ENCODE peak calls at places on chromosome 19, in ten cellular contexts. One of them, this sample, is unnamed.

GRCh38 chr19:39557791-39558622 is 18.0 kb upstream of the EID2 start:
- DNase-seq in IMR-90: peak
- DNase-seq in cardiac fibroblast: no peak
- DNase-seq in pancreas: no peak
- DNase-seq in fibroblast of lung: no peak
- DNase-seq in heart left ventricle: no peak
- DNase-seq in lower lobe of right lung: no peak
- DNase-seq in cardiac muscle cell: peak
- DNase-seq in BJ: no peak
- DNase-seq in OCI-LY7: peak
- DNase-seq in this sample: peak

GRCh38 chr19:7970716-7971448 is 27.4 kb upstream of the TIMM44 start:
- DNase-seq in IMR-90: peak
- DNase-seq in cardiac fibroblast: peak
- DNase-seq in pancreas: no peak
- DNase-seq in fibroblast of lung: peak
- DNase-seq in heart left ventricle: no peak
- DNase-seq in lower lobe of right lung: peak
- DNase-seq in cardiac muscle cell: peak
- DNase-seq in BJ: no peak
- DNase-seq in OCI-LY7: peak
- DNase-seq in this sample: peak

GRCh38 chr19:51258165-51258564 is 7.3 kb downstream of the SIGLECL1 start:
- DNase-seq in IMR-90: no peak
- DNase-seq in cardiac fibroblast: no peak
- DNase-seq in pancreas: no peak
- DNase-seq in fibroblast of lung: no peak
- DNase-seq in heart left ventricle: no peak
- DNase-seq in lower lobe of right lung: no peak
- DNase-seq in cardiac muscle cell: no peak
- DNase-seq in BJ: no peak
- DNase-seq in OCI-LY7: no peak
- DNase-seq in this sample: no peak

GRCh38 chr19:40599331-40600085 is 1.7 kb upstream of the LTBP4 start:
- DNase-seq in IMR-90: no peak
- DNase-seq in cardiac fibroblast: no peak
- DNase-seq in pancreas: no peak
- DNase-seq in fibroblast of lung: peak
- DNase-seq in heart left ventricle: peak
- DNase-seq in lower lobe of right lung: no peak
- DNase-seq in cardiac muscle cell: no peak
- DNase-seq in BJ: no peak
- DNase-seq in OCI-LY7: no peak
- DNase-seq in this sample: no peak

GRCh38 chr19:56167064-56167578 is 8.7 kb upstream of the GALP start:
- DNase-seq in IMR-90: no peak
- DNase-seq in cardiac fibroblast: no peak
- DNase-seq in pancreas: no peak
- DNase-seq in fibroblast of lung: no peak
- DNase-seq in heart left ventricle: no peak
- DNase-seq in lower lobe of right lung: no peak
- DNase-seq in cardiac muscle cell: peak
- DNase-seq in BJ: no peak
- DNase-seq in OCI-LY7: no peak
- DNase-seq in this sample: no peak

GRCh38 chr19:5083547-5083965 is 114.6 kb downstream of the KDM4B start:
- DNase-seq in IMR-90: no peak
- DNase-seq in cardiac fibroblast: peak
- DNase-seq in pancreas: no peak
- DNase-seq in fibroblast of lung: no peak
- DNase-seq in heart left ventricle: peak
- DNase-seq in lower lobe of right lung: no peak
- DNase-seq in cardiac muscle cell: no peak
- DNase-seq in BJ: no peak
- DNase-seq in OCI-LY7: no peak
- DNase-seq in this sample: no peak

GRCh38 chr19:3803114-3803888 is 17.1 kb upstream of the MATK start:
- DNase-seq in IMR-90: no peak
- DNase-seq in cardiac fibroblast: no peak
- DNase-seq in pancreas: no peak
- DNase-seq in fibroblast of lung: no peak
- DNase-seq in heart left ventricle: no peak
- DNase-seq in lower lobe of right lung: no peak
- DNase-seq in cardiac muscle cell: no peak
- DNase-seq in BJ: no peak
- DNase-seq in OCI-LY7: no peak
- DNase-seq in this sample: no peak

GRCh38 chr19:44960906-44961734 is 5.9 kb downstream of the CLPTM1 start:
- DNase-seq in IMR-90: no peak
- DNase-seq in cardiac fibroblast: no peak
- DNase-seq in pancreas: no peak
- DNase-seq in fibroblast of lung: no peak
- DNase-seq in heart left ventricle: no peak
- DNase-seq in lower lobe of right lung: no peak
- DNase-seq in cardiac muscle cell: no peak
- DNase-seq in BJ: no peak
- DNase-seq in OCI-LY7: peak
- DNase-seq in this sample: no peak

GRCh38 chr19:55451522-55452380 is 8.7 kb upstream of the SHISA7 start:
- DNase-seq in IMR-90: no peak
- DNase-seq in cardiac fibroblast: no peak
- DNase-seq in pancreas: no peak
- DNase-seq in fibroblast of lung: no peak
- DNase-seq in heart left ventricle: no peak
- DNase-seq in lower lobe of right lung: no peak
- DNase-seq in cardiac muscle cell: no peak
- DNase-seq in BJ: no peak
- DNase-seq in OCI-LY7: no peak
- DNase-seq in this sample: no peak

GRCh38 chr19:3249408-3249807 is 24.9 kb downstream of the CELF5 start:
- DNase-seq in IMR-90: no peak
- DNase-seq in cardiac fibroblast: no peak
- DNase-seq in pancreas: no peak
- DNase-seq in fibroblast of lung: no peak
- DNase-seq in heart left ventricle: no peak
- DNase-seq in lower lobe of right lung: no peak
- DNase-seq in cardiac muscle cell: no peak
- DNase-seq in BJ: no peak
- DNase-seq in OCI-LY7: peak
- DNase-seq in this sample: peak

GRCh38 chr19:48393559-48394330 is at the start of gene GRIN2D:
- DNase-seq in IMR-90: peak
- DNase-seq in cardiac fibroblast: peak
- DNase-seq in pancreas: no peak
- DNase-seq in fibroblast of lung: peak
- DNase-seq in heart left ventricle: no peak
- DNase-seq in lower lobe of right lung: no peak
- DNase-seq in cardiac muscle cell: peak
- DNase-seq in BJ: no peak
- DNase-seq in OCI-LY7: peak
- DNase-seq in this sample: peak

GRCh38 chr19:5445667-5446066 is 9.6 kb upstream of the ZNRF4 start:
- DNase-seq in IMR-90: no peak
- DNase-seq in cardiac fibroblast: no peak
- DNase-seq in pancreas: no peak
- DNase-seq in fibroblast of lung: no peak
- DNase-seq in heart left ventricle: no peak
- DNase-seq in lower lobe of right lung: no peak
- DNase-seq in cardiac muscle cell: no peak
- DNase-seq in BJ: no peak
- DNase-seq in OCI-LY7: no peak
- DNase-seq in this sample: no peak

GRCh38 chr19:43471091-43471490 is 5.7 kb upstream of the LYPD3 start:
- DNase-seq in IMR-90: no peak
- DNase-seq in cardiac fibroblast: no peak
- DNase-seq in pancreas: no peak
- DNase-seq in fibroblast of lung: no peak
- DNase-seq in heart left ventricle: no peak
- DNase-seq in lower lobe of right lung: no peak
- DNase-seq in cardiac muscle cell: no peak
- DNase-seq in BJ: no peak
- DNase-seq in OCI-LY7: no peak
- DNase-seq in this sample: no peak

GRCh38 chr19:12484011-12484370 is 625 bp downstream of the ZNF709 start:
- DNase-seq in IMR-90: peak
- DNase-seq in cardiac fibroblast: peak
- DNase-seq in pancreas: no peak
- DNase-seq in fibroblast of lung: peak
- DNase-seq in heart left ventricle: no peak
- DNase-seq in lower lobe of right lung: no peak
- DNase-seq in cardiac muscle cell: no peak
- DNase-seq in BJ: no peak
- DNase-seq in OCI-LY7: no peak
- DNase-seq in this sample: no peak

DNA sequence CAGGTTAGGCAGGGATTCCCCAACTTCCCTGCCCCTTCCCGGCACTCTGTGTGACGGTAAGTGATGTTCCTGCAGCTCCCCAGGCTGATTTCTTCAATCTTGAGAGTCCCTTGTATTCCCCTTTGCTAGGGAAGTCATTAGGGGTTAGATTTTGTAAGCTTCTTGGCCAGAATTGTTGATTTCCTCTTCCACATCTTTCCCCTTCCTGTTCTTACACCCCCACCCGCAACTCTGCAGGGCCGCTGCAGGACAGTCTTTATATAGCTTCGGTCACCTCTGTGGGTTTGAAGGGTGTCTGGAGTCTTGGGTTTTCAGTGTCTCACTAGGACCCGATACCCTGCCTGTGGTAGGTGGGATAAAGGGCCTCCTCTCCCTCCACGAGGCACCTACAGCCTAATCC is 10.6 kb upstream of the ADGRE1 start:
- DNase-seq in IMR-90: no peak
- DNase-seq in cardiac fibroblast: no peak
- DNase-seq in pancreas: no peak
- DNase-seq in fibroblast of lung: no peak
- DNase-seq in heart left ventricle: no peak
- DNase-seq in lower lobe of right lung: peak
- DNase-seq in cardiac muscle cell: no peak
- DNase-seq in BJ: no peak
- DNase-seq in OCI-LY7: no peak
- DNase-seq in this sample: no peak
- TF ChIP-seq CTCF in IMR-90: no peak
- TF ChIP-seq CTCF in cardiac fibroblast: no peak
- TF ChIP-seq CTCF in pancreas: no peak
- TF ChIP-seq CTCF in fibroblast of lung: no peak
- TF ChIP-seq CTCF in heart left ventricle: no peak
- TF ChIP-seq CTCF in lower lobe of right lung: no peak
- TF ChIP-seq CTCF in cardiac muscle cell: no peak
- TF ChIP-seq CTCF in BJ: no peak
- TF ChIP-seq CTCF in OCI-LY7: no peak
- TF ChIP-seq CTCF in this sample: no peak

GRCh38 chr19:17005000-17005399 is 21.6 kb downstream of the CPAMD8 start:
- DNase-seq in IMR-90: no peak
- DNase-seq in cardiac fibroblast: no peak
- DNase-seq in pancreas: no peak
- DNase-seq in fibroblast of lung: no peak
- DNase-seq in heart left ventricle: no peak
- DNase-seq in lower lobe of right lung: no peak
- DNase-seq in cardiac muscle cell: no peak
- DNase-seq in BJ: no peak
- DNase-seq in OCI-LY7: peak
- DNase-seq in this sample: no peak
- TF ChIP-seq CTCF in IMR-90: no peak
- TF ChIP-seq CTCF in cardiac fibroblast: no peak
- TF ChIP-seq CTCF in pancreas: no peak
- TF ChIP-seq CTCF in fibroblast of lung: no peak
- TF ChIP-seq CTCF in heart left ventricle: no peak
- TF ChIP-seq CTCF in lower lobe of right lung: no peak
- TF ChIP-seq CTCF in cardiac muscle cell: no peak
- TF ChIP-seq CTCF in BJ: no peak
- TF ChIP-seq CTCF in OCI-LY7: peak
- TF ChIP-seq CTCF in this sample: no peak

GRCh38 chr19:18677156-18677555 is 6.3 kb upstream of the CRTC1 start:
- DNase-seq in IMR-90: no peak
- DNase-seq in cardiac fibroblast: no peak
- DNase-seq in pancreas: no peak
- DNase-seq in fibroblast of lung: no peak
- DNase-seq in heart left ventricle: no peak
- DNase-seq in lower lobe of right lung: no peak
- DNase-seq in cardiac muscle cell: no peak
- DNase-seq in BJ: no peak
- DNase-seq in OCI-LY7: no peak
- DNase-seq in this sample: no peak

GRCh38 chr19:18674616-18675015 is 8.9 kb upstream of the CRTC1 start:
- DNase-seq in IMR-90: peak
- DNase-seq in cardiac fibroblast: no peak
- DNase-seq in pancreas: no peak
- DNase-seq in fibroblast of lung: no peak
- DNase-seq in heart left ventricle: peak
- DNase-seq in lower lobe of right lung: no peak
- DNase-seq in cardiac muscle cell: no peak
- DNase-seq in BJ: no peak
- DNase-seq in OCI-LY7: no peak
- DNase-seq in this sample: no peak

GRCh38 chr19:18676692-18677091 is 6.8 kb upstream of the CRTC1 start:
- DNase-seq in IMR-90: no peak
- DNase-seq in cardiac fibroblast: no peak
- DNase-seq in pancreas: no peak
- DNase-seq in fibroblast of lung: no peak
- DNase-seq in heart left ventricle: no peak
- DNase-seq in lower lobe of right lung: no peak
- DNase-seq in cardiac muscle cell: no peak
- DNase-seq in BJ: no peak
- DNase-seq in OCI-LY7: no peak
- DNase-seq in this sample: no peak

GRCh38 chr19:18672606-18673337 is 10.7 kb upstream of the CRTC1 start:
- DNase-seq in IMR-90: peak
- DNase-seq in cardiac fibroblast: peak
- DNase-seq in pancreas: no peak
- DNase-seq in fibroblast of lung: peak
- DNase-seq in heart left ventricle: no peak
- DNase-seq in lower lobe of right lung: no peak
- DNase-seq in cardiac muscle cell: no peak
- DNase-seq in BJ: no peak
- DNase-seq in OCI-LY7: peak
- DNase-seq in this sample: peak

DNA sequence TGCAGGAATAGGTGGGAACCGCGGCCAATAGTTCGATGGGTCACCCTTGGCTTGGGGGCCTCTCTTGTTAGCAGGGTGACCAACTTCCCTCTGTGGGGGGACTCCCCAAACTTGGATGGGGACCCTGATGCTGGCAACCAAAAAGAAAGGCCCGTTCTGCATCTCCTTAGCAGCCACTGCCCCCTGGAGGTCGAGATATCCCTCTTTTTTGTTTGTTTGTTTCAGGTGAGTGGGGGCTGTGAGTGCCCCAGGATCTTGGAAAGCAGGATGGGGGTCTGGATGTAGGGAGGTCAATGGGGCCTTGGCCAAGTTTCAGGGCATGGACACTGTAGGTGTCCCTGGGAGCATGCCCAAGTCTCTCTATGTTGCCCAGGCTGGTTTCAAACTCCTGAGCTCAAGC is 7.7 kb upstream of the CRTC1 start:
- DNase-seq in IMR-90: no peak
- DNase-seq in cardiac fibroblast: peak
- DNase-seq in pancreas: no peak
- DNase-seq in fibroblast of lung: peak
- DNase-seq in heart left ventricle: no peak
- DNase-seq in lower lobe of right lung: no peak
- DNase-seq in cardiac muscle cell: no peak
- DNase-seq in BJ: no peak
- DNase-seq in OCI-LY7: peak
- DNase-seq in this sample: peak
- TF ChIP-seq CTCF in IMR-90: peak
- TF ChIP-seq CTCF in cardiac fibroblast: peak
- TF ChIP-seq CTCF in pancreas: no peak
- TF ChIP-seq CTCF in fibroblast of lung: peak
- TF ChIP-seq CTCF in heart left ventricle: peak
- TF ChIP-seq CTCF in lower lobe of right lung: peak
- TF ChIP-seq CTCF in cardiac muscle cell: peak
- TF ChIP-seq CTCF in BJ: peak
- TF ChIP-seq CTCF in OCI-LY7: peak
- TF ChIP-seq CTCF in this sample: peak

GRCh38 chr19:35045667-35046300 is 4.3 kb downstream of the HPN start:
- DNase-seq in IMR-90: peak
- DNase-seq in cardiac fibroblast: peak
- DNase-seq in pancreas: no peak
- DNase-seq in fibroblast of lung: peak
- DNase-seq in heart left ventricle: no peak
- DNase-seq in lower lobe of right lung: no peak
- DNase-seq in cardiac muscle cell: no peak
- DNase-seq in BJ: no peak
- DNase-seq in OCI-LY7: peak
- DNase-seq in this sample: peak
- TF ChIP-seq CTCF in IMR-90: peak
- TF ChIP-seq CTCF in cardiac fibroblast: peak
- TF ChIP-seq CTCF in pancreas: no peak
- TF ChIP-seq CTCF in fibroblast of lung: peak
- TF ChIP-seq CTCF in heart left ventricle: peak
- TF ChIP-seq CTCF in lower lobe of right lung: peak
- TF ChIP-seq CTCF in cardiac muscle cell: peak
- TF ChIP-seq CTCF in BJ: peak
- TF ChIP-seq CTCF in OCI-LY7: peak
- TF ChIP-seq CTCF in this sample: peak